ENCODE peak calls at places on chromosomes 12 and 14, in six cellular contexts. N, A, G, H, I and O are unnamed samples.

GRCh38 chr14:94375552-94376107 is 12.8 kb downstream of the SERPINA1 start:
- DNase-seq in N (no peak), A (no peak), G (no peak), H (no peak), I (no peak), O (no peak)

GRCh38 chr12:64587447-64587846 is 22.8 kb upstream of the RASSF3 start:
- DNase-seq in N (peak; percentile 18), A (no peak), G (no peak), H (no peak), I (no peak), O (no peak)

GRCh38 chr12:102043928-102044327 is 17.9 kb downstream of the WASHC3 start:
- DNase-seq in N (no peak), A (no peak), G (no peak), H (no peak), I (no peak), O (peak; percentile 59)

GRCh38 chr12:52052471-52053186 is 1.4 kb downstream of the NR4A1 start:
- DNase-seq in N (peak; percentile 30), A (no peak), G (no peak), H (no peak), I (no peak), O (peak; percentile 36)

GRCh38 chr12:123808167-123808566 is 46.1 kb downstream of the DNAH10 start:
- DNase-seq in N (peak; percentile 51), A (peak; percentile 16), G (no peak), H (no peak), I (no peak), O (no peak)

GRCh38 chr14:76768201-76768656 is 7.0 kb downstream of the VASH1 start:
- DNase-seq in N (peak; percentile 84), A (no peak), G (peak; percentile 85), H (peak; percentile 82), I (no peak), O (peak; percentile 79)

GRCh38 chr14:91315844-91316267 is 71.4 kb upstream of the GPR68 start:
- DNase-seq in N (no peak), A (no peak), G (peak; percentile 89), H (no peak), I (no peak), O (peak; percentile 98)

GRCh38 chr14:57486767-57487379 is 6.8 kb downstream of the CCDC198 start:
- DNase-seq in N (peak; percentile 76), A (peak; percentile 41), G (peak; percentile 22), H (no peak), I (peak; percentile 41), O (no peak)

GRCh38 chr14:19920021-19920657 is at the start of gene OR4K5:
- DNase-seq in N (no peak), A (no peak), G (no peak), H (no peak), I (no peak), O (no peak)

GRCh38 chr14:59100203-59100602 is 88.3 kb upstream of the DAAM1 start:
- DNase-seq in N (no peak), A (no peak), G (no peak), H (no peak), I (peak; percentile 22), O (no peak)

GRCh38 chr12:1505151-1505450 is 89.3 kb downstream of the FBXL14 start:
- DNase-seq in N (no peak), A (no peak), G (no peak), H (no peak), I (no peak), O (no peak)

GRCh38 chr12:482061-482460 is 22.3 kb downstream of the B4GALNT3 start:
- DNase-seq in N (no peak), A (no peak), G (no peak), H (no peak), I (no peak), O (no peak)

GRCh38 chr14:99991306-99991705 is 73.9 kb upstream of the EVL start:
- DNase-seq in N (no peak), A (no peak), G (no peak), H (no peak), I (no peak), O (no peak)

GRCh38 chr12:53777936-53778644 is 26.3 kb upstream of the CISTR start:
- DNase-seq in N (no peak), A (no peak), G (no peak), H (no peak), I (no peak), O (no peak)

GRCh38 chr14:38255673-38256357 is at the start of gene CLEC14A:
- DNase-seq in N (peak; percentile 70), A (no peak), G (no peak), H (peak; percentile 70), I (peak; percentile 6), O (peak; percentile 15)

GRCh38 chr14:54175298-54175942 is 218.8 kb upstream of the BMP4 start:
- DNase-seq in N (peak; percentile 93), A (peak; percentile 89), G (peak; percentile 53), H (no peak), I (peak; percentile 33), O (peak; percentile 66)

DNA sequence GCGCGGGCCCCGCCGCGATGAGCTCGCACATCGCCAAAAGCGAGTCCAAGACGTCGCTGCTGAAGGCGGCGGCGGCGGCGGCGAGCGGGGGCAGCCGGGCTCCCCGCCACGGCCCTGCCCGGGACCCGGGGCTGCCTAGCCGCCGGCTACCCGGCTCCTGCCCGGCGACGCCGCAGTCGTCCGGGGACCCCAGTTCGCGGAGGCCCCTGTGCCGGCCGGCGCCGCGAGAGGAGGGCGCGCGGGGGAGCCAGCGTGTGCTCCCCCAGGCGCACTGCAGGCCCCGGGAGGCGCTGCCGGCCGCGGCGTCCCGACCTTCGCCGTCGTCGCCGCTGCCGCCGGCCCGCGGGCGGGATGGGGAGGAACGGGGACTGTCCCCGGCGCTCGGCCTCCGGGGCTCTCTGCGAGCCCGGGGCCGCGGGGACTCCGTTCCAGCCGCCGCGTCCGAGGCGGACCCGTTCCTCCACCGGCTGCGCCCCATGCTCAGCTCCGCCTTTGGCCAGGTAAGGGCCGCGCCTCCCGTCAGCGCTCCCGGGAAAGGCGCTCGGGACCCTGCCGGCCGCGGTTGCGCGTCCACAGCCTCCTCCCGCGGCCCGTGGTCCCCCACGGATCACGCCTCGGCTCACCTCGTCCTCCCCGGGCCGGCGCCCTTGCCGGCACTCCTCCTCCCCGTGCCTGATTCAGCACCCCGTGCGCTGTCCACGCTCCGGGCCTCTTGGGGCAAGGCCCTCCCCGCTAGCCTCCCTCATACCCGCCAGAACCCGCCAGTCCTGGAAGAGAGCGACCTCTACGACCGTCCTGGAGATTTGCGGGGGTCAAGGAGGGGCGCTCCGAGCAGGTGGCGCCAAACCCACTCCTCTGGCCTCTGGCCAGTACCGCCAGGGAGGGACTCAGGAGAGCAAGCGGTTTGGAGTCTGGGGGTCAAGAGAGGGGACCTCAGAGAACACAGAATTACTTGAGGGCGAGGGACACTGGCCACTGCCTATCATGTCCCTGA is 711 bp downstream of the CABP1 start:
- DNase-seq in N (peak; percentile 91), A (peak; percentile 22), G (peak; percentile 75), H (peak; percentile 83), I (peak; percentile 45), O (peak; percentile 70)
- TF ChIP-seq CTCF in N (peak; percentile 37), A (peak; percentile 28), G (no peak), H (no peak), I (no peak), O (no peak)

GRCh38 chr12:72269491-72269890 is 2.7 kb upstream of the TRHDE start:
- DNase-seq in N (no peak), A (no peak), G (no peak), H (no peak), I (no peak), O (no peak)

GRCh38 chr12:72268386-72268785 is 3.8 kb upstream of the TRHDE start:
- DNase-seq in N (no peak), A (no peak), G (no peak), H (no peak), I (no peak), O (no peak)

GRCh38 chr12:72264548-72265175 is 7.5 kb upstream of the TRHDE start:
- DNase-seq in N (peak; percentile 57), A (peak; percentile 19), G (no peak), H (no peak), I (no peak), O (no peak)

GRCh38 chr12:72270246-72270645 is 1.9 kb upstream of the TRHDE start:
- DNase-seq in N (no peak), A (no peak), G (no peak), H (no peak), I (no peak), O (no peak)

DNA sequence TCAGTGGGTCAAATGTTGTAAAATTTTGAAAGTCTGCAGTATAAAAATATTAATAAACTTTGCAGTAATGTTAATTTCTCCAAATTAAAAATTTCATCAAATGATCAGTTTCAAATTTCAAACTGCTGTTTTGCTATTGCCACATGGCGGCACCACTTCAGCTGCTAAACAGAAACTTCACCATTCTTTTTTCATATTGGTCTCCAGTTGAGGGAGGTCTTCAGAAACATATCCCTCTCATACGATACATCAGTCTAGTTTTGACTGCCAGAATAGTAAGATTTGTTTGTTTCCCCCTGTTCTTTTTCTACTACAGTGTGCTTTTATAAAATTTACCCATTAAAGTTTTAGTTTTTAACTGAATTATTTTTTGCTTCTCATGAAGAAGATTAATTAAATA is 4.2 kb upstream of the TRHDE start:
- DNase-seq in N (peak; percentile 20), A (no peak), G (no peak), H (no peak), I (no peak), O (no peak)
- TF ChIP-seq CTCF in N (peak; percentile 40), A (no peak), G (peak; percentile 6), H (peak; percentile 7), I (peak; percentile 37), O (no peak)

GRCh38 chr14:106551265-106551664 is 1024.9 kb downstream of the TMEM121 start:
- DNase-seq in N (no peak), A (no peak), G (no peak), H (no peak), I (no peak), O (peak; percentile 26)
- TF ChIP-seq CTCF in N (no peak), A (peak; percentile 30), G (no peak), H (no peak), I (no peak), O (no peak)

GRCh38 chr12:121233628-121234020 is 23.7 kb downstream of the P2RX4 start:
- DNase-seq in N (no peak), A (no peak), G (no peak), H (no peak), I (no peak), O (no peak)

GRCh38 chr12:121228919-121229650 is 19.2 kb downstream of the P2RX4 start:
- DNase-seq in N (no peak), A (no peak), G (no peak), H (no peak), I (no peak), O (no peak)

GRCh38 chr12:121232163-121232562 is 22.2 kb downstream of the P2RX4 start:
- DNase-seq in N (no peak), A (no peak), G (no peak), H (no peak), I (no peak), O (no peak)

GRCh38 chr12:121230538-121230907 is 20.6 kb downstream of the P2RX4 start:
- DNase-seq in N (peak; percentile 42), A (no peak), G (no peak), H (no peak), I (no peak), O (no peak)

DNA sequence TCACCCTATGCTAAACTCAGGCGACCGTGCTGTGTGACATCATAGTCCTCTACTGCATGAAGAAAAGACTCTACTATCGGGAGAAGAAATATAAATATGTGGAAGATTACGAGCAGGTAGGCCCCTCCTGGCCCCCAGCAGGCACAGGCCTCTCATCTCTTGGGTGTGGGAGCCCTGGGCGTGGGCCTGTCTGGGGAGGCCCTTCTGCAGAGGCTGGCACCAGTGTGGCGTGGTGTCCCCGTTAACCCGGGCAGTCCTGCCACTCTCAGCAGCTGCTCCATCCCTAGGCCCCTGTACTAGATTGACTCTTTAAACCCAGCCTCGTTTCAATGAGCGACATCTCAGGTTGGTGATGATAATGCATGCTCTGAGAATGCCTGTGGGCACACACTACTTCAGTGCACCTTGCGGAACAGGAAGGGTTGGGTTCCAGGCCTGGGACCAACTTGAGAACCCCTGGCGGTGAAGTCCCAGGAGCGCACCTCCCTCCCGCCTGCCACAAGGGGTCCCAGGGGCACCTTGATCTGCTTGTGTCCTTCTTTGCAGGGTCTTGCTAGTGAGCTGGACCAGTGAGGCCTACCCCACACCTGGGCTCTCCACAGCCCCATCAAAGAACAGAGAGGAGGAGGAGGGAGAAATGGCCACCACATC is 23.2 kb downstream of the P2RX4 start:
- DNase-seq in N (peak; percentile 59), A (no peak), G (no peak), H (no peak), I (no peak), O (no peak)
- TF ChIP-seq CTCF in N (peak; percentile 41), A (no peak), G (no peak), H (no peak), I (no peak), O (no peak)